ENCODE peak calls at places on chromosomes 5 and 9, in four cellular contexts. I is IMR-90, Q is heart left ventricle, P is body of pancreas. K is an unnamed sample.

GRCh38 chr9:121700165-121700830 is 48.9 kb downstream of the DAB2IP start:
- DNase-seq in Q (peak), I (peak), P (peak), K (no peak)

GRCh38 chr5:116402235-116402634 is 172.4 kb downstream of the SEMA6A start:
- DNase-seq in Q (no peak), I (no peak), P (no peak), K (no peak)

GRCh38 chr9:89426389-89426961 is 71.4 kb downstream of the SEMA4D start:
- DNase-seq in P (no peak), Q (no peak), I (no peak), K (no peak)

GRCh38 chr5:43207601-43208000 is 15.6 kb downstream of the NIM1K start:
- DNase-seq in I (peak), P (no peak), Q (no peak), K (no peak)

GRCh38 chr9:93052791-93053540 is 5.5 kb upstream of the SUSD3 start:
- DNase-seq in Q (no peak), I (no peak), P (no peak), K (no peak)

GRCh38 chr5:82018462-82018861 is 46.6 kb downstream of the ATG10 start:
- DNase-seq in I (peak), P (peak), Q (peak), K (no peak)

GRCh38 chr5:32363030-32363429 is 50.3 kb upstream of the MTMR12 start:
- DNase-seq in I (no peak), Q (no peak), P (no peak), K (no peak)

GRCh38 chr5:164051745-164052144 is 546.3 kb downstream of the MAT2B start:
- DNase-seq in I (peak), P (no peak), Q (no peak), K (no peak)

GRCh38 chr5:110973510-110973909 is 98.0 kb upstream of the TSLP start:
- DNase-seq in Q (no peak), P (no peak), I (no peak), K (no peak)

GRCh38 chr9:68710082-68710481 is 5.0 kb downstream of the PIP5K1B start:
- DNase-seq in Q (no peak), I (no peak), P (no peak), K (no peak)

GRCh38 chr5:82657036-82657699 is 379.0 kb upstream of the RPS23 start:
- DNase-seq in P (no peak), I (no peak), Q (no peak), K (no peak)

GRCh38 chr5:154756871-154757646 is 1.9 kb downstream of the LARP1 start:
- DNase-seq in I (peak), Q (peak), P (peak), K (no peak)

GRCh38 chr5:17346811-17347210 is 129.4 kb downstream of the BASP1 start:
- DNase-seq in I (peak), P (no peak), Q (no peak), K (no peak)

GRCh38 chr5:125484272-125485002 is 738.0 kb upstream of the ZNF608 start:
- DNase-seq in I (peak), P (peak), Q (peak), K (no peak)

GRCh38 chr5:141477815-141478214 is 2.0 kb downstream of the PCDHGC3 start:
- DNase-seq in P (no peak), I (no peak), Q (no peak), K (no peak)

GRCh38 chr9:13354733-13355132 is 75.2 kb upstream of the MPDZ start:
- DNase-seq in I (peak), Q (no peak), P (no peak), K (no peak)

GRCh38 chr5:154829589-154830218 is 20.7 kb downstream of the FAXDC2 start:
- DNase-seq in P (no peak), Q (no peak), I (peak), K (no peak)

GRCh38 chr9:84711398-84711777 is 41.9 kb downstream of the NTRK2 start:
- DNase-seq in P (no peak), I (no peak), Q (no peak), K (no peak)

GRCh38 chr9:136297016-136297691 is 6.7 kb downstream of the CCDC187 start:
- DNase-seq in P (peak), Q (no peak), I (no peak), K (no peak)

GRCh38 chr5:44932922-44933585 is 124.3 kb downstream of the MRPS30 start:
- DNase-seq in I (no peak), Q (no peak), P (no peak), K (no peak)

GRCh38 chr5:120533581-120533980 is 69.5 kb downstream of the PRR16 start:
- DNase-seq in P (no peak), I (no peak), Q (no peak), K (no peak)

GRCh38 chr5:64947031-64947430 is 178.3 kb downstream of the CWC27 start:
- DNase-seq in P (peak), Q (peak), I (peak), K (no peak)

GRCh38 chr5:77138981-77139380 is 51.9 kb upstream of the ZBED3 start:
- DNase-seq in I (peak), Q (no peak), P (peak), K (no peak)

GRCh38 chr5:108753877-108754276 is 6.2 kb downstream of the FER start:
- DNase-seq in I (peak), P (no peak), Q (no peak), K (no peak)

GRCh38 chr5:133932441-133933168 is 35.8 kb downstream of the C5orf15 start:
- DNase-seq in P (no peak), Q (peak), I (no peak), K (no peak)

GRCh38 chr5:101782352-101783087 is 513.6 kb downstream of the SLCO4C1 start:
- DNase-seq in Q (no peak), P (no peak), I (no peak), K (no peak)

GRCh38 chr5:172102913-172103629 is 85.0 kb downstream of the STK10 start:
- DNase-seq in I (peak), P (peak), Q (peak), K (peak)

GRCh38 chr5:164041105-164041504 is 535.7 kb downstream of the MAT2B start:
- DNase-seq in I (no peak), P (no peak), Q (no peak), K (no peak)

GRCh38 chr9:4984171-4984570 is 901 bp upstream of the JAK2 start:
- DNase-seq in Q (no peak), I (no peak), P (no peak), K (no peak)

DNA sequence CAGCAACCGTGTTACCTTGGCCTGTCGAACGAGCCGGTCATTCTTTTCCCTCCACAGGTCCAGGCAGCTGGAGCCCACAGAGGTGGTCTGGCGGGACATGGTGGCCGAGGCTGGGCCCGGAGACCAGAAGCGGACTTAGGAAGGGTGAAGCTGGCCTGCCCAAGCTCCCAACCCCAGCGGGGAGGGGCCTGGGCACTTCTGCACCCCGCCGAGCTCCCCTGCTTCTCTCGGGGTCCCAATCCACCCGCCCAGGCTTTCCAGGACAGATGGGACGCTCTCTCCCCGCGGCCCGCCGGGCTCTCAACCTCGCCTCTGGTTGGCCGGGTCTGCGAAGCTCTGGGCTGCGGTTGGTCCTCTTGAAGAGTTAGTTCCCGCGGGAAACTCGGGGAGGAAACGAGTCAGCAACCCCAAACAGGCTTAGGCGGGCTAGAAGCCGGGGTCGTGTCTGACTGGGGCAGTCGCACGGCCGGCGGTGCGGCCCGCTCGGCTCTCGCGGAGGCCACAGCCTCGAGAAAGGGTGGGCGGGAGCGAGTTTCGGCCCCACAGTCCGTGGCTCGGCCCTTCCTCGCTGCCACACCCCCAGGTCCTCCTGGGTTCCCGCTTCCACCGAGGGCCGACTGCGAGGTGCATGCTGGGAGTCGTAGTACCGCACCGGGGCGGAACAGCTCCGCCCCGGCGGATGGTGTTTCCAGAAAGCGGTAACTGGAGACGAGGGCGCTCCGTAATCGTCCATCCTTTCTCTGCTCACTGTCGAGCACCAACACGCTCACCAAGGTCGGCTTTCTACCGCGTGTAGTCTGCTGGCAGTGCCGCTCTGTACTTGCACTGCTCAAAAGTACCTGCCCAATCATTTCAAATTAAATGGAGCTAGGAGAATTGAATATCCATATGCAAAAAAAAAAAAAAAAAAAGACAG is at the start of gene FANCG:
- DNase-seq in P (peak), I (peak), Q (peak), K (peak)
- TF ChIP-seq POLR2A in P (peak), I (no peak), Q (peak), K (peak)

GRCh38 chr9:87498816-87499454 is 1.3 kb downstream of the DAPK1 start:
- DNase-seq in I (no peak), P (no peak), Q (no peak), K (no peak)

GRCh38 chr9:87498046-87498815 is 564 bp downstream of the DAPK1 start:
- DNase-seq in Q (peak), P (peak), I (no peak), K (no peak)

GRCh38 chr9:87497080-87497603 is 525 bp upstream of the DAPK1 start:
- DNase-seq in I (no peak), Q (no peak), P (no peak), K (no peak)

GRCh38 chr9:87499455-87500015 is 1.9 kb downstream of the DAPK1 start:
- DNase-seq in Q (no peak), P (no peak), I (no peak), K (no peak)

DNA sequence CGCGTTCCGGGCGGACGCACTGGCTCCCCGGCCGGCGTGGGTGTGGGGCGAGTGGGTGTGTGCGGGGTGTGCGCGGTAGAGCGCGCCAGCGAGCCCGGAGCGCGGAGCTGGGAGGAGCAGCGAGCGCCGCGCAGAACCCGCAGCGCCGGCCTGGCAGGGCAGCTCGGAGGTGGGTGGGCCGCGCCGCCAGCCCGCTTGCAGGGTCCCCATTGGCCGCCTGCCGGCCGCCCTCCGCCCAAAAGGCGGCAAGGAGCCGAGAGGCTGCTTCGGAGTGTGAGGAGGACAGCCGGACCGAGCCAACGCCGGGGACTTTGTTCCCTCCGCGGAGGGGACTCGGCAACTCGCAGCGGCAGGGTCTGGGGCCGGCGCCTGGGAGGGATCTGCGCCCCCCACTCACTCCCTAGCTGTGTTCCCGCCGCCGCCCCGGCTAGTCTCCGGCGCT is at the start of gene DAPK1:
- DNase-seq in Q (peak), I (no peak), P (peak), K (no peak)
- TF ChIP-seq POLR2A in Q (no peak), I (no peak), P (peak), K (peak)

GRCh38 chr9:133128152-133128551 is 7.1 kb upstream of the RALGDS start:
- DNase-seq in Q (no peak), I (no peak), P (no peak), K (no peak)
- TF ChIP-seq POLR2A in Q (no peak), I (no peak), P (no peak), K (no peak)

GRCh38 chr9:129835860-129836223 is 584 bp downstream of the USP20 start:
- DNase-seq in I (peak), Q (no peak), P (no peak), K (no peak)

GRCh38 chr9:129834489-129835127 is 467 bp downstream of the C9orf78 start:
- DNase-seq in I (no peak), Q (no peak), P (no peak), K (no peak)

GRCh38 chr9:129832957-129833356 is 2.1 kb downstream of the C9orf78 start:
- DNase-seq in I (peak), Q (no peak), P (no peak), K (no peak)

GRCh38 chr9:129836342-129837007 is 1.2 kb downstream of the USP20 start:
- DNase-seq in P (no peak), Q (no peak), I (no peak), K (no peak)

DNA sequence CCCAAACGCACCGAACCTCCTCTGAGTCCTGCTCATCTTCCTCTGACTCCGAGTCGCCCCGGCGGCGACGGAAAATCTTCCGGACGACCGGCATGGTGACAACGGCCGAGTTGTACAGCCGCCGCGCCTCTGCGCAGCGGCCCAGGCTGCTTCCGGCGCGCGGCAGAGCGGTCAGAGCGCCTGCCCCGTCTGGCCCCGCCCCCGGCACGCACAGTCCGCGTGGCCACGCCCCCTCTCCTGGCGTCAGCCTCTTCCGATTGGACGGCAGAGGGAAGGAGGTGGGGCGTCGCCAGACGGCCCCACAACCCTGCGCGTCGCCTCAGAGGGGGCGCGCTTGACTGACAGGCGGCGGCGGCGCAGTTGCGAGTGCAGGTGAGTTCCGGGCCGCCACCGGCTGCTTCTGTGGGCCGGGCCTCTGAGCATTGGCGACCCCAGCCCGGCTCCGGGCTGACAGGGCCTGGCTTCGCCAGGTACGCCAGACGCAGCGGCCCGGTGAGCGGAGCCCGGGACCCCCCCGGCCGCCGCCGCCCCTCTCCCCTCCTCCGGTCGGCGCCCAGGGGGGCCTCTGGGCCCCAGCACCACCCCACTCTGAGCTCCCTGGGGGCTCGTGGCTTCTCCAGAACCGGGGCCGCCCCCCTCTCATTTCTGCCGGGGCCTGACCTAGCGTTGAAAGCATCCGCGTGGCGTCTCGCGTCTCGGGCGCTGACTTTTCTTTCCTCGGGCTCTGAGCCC is at the start of the genes C9orf78 and USP20:
- DNase-seq in I (peak), P (peak), Q (peak), K (peak)
- TF ChIP-seq POLR2A in I (peak), P (peak), Q (peak), K (peak)

GRCh38 chr9:35489313-35490154 is at the start of gene RUSC2:
- DNase-seq in I (peak), P (peak), Q (peak), K (peak)
- TF ChIP-seq POLR2A in I (peak), P (peak), Q (peak), K (peak)

GRCh38 chr9:129866373-129867137 is 31.3 kb downstream of the USP20 start:
- DNase-seq in Q (no peak), P (no peak), I (no peak), K (no peak)
- TF ChIP-seq POLR2A in Q (no peak), P (no peak), I (no peak), K (no peak)